ENCODE peak calls at places on chromosomes 7 and 10, in four cellular contexts. F is CD8-positive, alpha-beta T cell; S is psoas muscle; A is Karpas-422. Y is an unnamed sample.

GRCh38 chr7:7792089-7792488 is 73.7 kb upstream of the RPA3 start:
- DNase-seq in F (no peak), S (no peak), A (no peak), Y (no peak)

GRCh38 chr10:114242235-114242634 is 3.2 kb downstream of the VWA2 start:
- DNase-seq in F (no peak), S (no peak), A (no peak), Y (no peak)

GRCh38 chr10:106224676-106225075 is 939.8 kb downstream of the SORCS1 start:
- DNase-seq in F (no peak), S (no peak), A (no peak), Y (no peak)

GRCh38 chr7:35828817-35829216 is 28.0 kb downstream of the SEPTIN7 start:
- DNase-seq in F (no peak), S (no peak), A (no peak), Y (no peak)

GRCh38 chr7:139702313-139702731 is 75.5 kb downstream of the HIPK2 start:
- DNase-seq in F (no peak), S (no peak), A (no peak), Y (peak; percentile 37)

GRCh38 chr7:123797673-123798526 is 47.1 kb upstream of the HYAL4 start:
- DNase-seq in F (no peak), S (no peak), A (peak; percentile 63), Y (no peak)

GRCh38 chr7:83970081-83970480 is 224.5 kb downstream of the SEMA3A start:
- DNase-seq in F (no peak), S (no peak), A (no peak), Y (no peak)

GRCh38 chr7:73718438-73718881 is 1.0 kb downstream of the STX1A start:
- DNase-seq in F (no peak), S (no peak), A (no peak), Y (no peak)

GRCh38 chr10:120984221-120984620 is 133.1 kb downstream of the WDR11 start:
- DNase-seq in F (no peak), S (no peak), A (no peak), Y (no peak)

GRCh38 chr7:105032553-105033214 is 18.7 kb downstream of the KMT2E start:
- DNase-seq in F (no peak), S (no peak), A (no peak), Y (no peak)

GRCh38 chr7:27053153-27053552 is 42.6 kb downstream of the HOXA1 start:
- DNase-seq in F (no peak), S (no peak), A (no peak), Y (no peak)

GRCh38 chr10:1240341-1240775 is 184.2 kb downstream of the WDR37 start:
- DNase-seq in F (no peak), S (no peak), A (no peak), Y (no peak)

GRCh38 chr7:41967156-41967555 is 264.3 kb upstream of the INHBA start:
- DNase-seq in F (no peak), S (no peak), A (no peak), Y (no peak)

GRCh38 chr10:87761892-87762291 is 56.1 kb downstream of the ATAD1 start:
- DNase-seq in F (no peak), S (no peak), A (no peak), Y (no peak)

GRCh38 chr7:30936650-30937245 is 25.1 kb downstream of the AQP1 start:
- DNase-seq in F (no peak), S (no peak), A (no peak), Y (no peak)

GRCh38 chr10:84334806-84335205 is 6.4 kb downstream of the CCSER2 start:
- DNase-seq in F (no peak), S (no peak), A (no peak), Y (no peak)

GRCh38 chr7:151674161-151674920 is 154.6 kb upstream of the RHEB start:
- DNase-seq in F (no peak), S (no peak), A (no peak), Y (no peak)

GRCh38 chr7:155706376-155706775 is 61.9 kb downstream of the RBM33 start:
- DNase-seq in F (no peak), S (no peak), A (no peak), Y (no peak)

GRCh38 chr7:139725077-139725476 is 52.7 kb downstream of the HIPK2 start:
- DNase-seq in F (no peak), S (no peak), A (no peak), Y (no peak)

GRCh38 chr10:24299587-24300258 is 90.8 kb downstream of the KIAA1217 start:
- DNase-seq in F (no peak), S (no peak), A (no peak), Y (no peak)

GRCh38 chr7:9022456-9022855 is 589.0 kb downstream of the NXPH1 start:
- DNase-seq in F (no peak), S (no peak), A (no peak), Y (no peak)

GRCh38 chr7:28203498-28204240 is 23.1 kb upstream of the JAZF1 start:
- DNase-seq in F (no peak), S (no peak), A (no peak), Y (no peak)

GRCh38 chr7:103765891-103766290 is 223.6 kb downstream of the RELN start:
- DNase-seq in F (no peak), S (no peak), A (no peak), Y (no peak)

GRCh38 chr10:70943249-70943648 is 54.9 kb upstream of the PCBD1 start:
- DNase-seq in F (no peak), S (no peak), A (no peak), Y (no peak)
- H3K27ac ChIP-seq in F (no peak overlapping the region), S (no peak overlapping the region), A (no peak overlapping the region), Y (no peak overlapping the region)

DNA sequence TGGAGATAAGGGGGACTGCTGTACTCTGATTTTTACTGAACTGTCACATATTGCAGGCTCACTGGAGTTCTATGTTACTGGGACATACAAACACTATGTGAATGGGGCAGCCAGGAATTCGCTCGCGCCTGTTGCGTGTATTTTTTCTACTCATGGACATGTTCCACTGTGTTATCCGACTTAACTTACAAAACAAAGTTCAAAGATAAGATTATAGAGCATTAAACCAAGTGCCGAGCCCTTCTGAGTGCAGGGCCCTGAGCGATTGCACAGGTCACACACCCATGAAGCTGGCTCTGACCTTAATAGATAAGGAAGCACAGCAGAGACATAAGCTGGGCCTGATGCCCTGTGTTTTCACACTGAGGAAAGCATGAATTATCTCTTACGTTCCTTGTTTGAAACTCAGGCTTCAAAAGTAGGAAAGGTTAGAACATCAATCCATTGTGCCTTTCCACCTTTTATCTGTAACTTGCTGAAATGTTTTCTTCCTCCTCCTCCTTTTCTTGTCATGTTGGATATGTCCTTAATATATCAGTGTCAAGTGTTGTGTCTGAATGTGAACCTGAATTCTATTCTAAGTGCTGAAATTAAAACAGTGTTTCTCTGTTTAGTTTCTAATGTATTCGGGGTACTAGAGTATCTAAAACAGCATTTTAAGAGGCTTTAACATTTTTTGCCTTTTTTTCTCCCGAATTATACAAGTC is 273.8 kb downstream of the AUTS2 start:
- DNase-seq in F (no peak), S (no peak), A (no peak), Y (no peak)
- H3K27ac ChIP-seq in F (no peak overlapping the region), S (no peak overlapping the region), A (no peak overlapping the region), Y (no peak overlapping the region)

GRCh38 chr10:103171278-103171677 is 21.8 kb downstream of the NT5C2 start:
- DNase-seq in F (no peak), S (no peak), A (no peak), Y (no peak)
- H3K27ac ChIP-seq in F (no peak overlapping the region), S (peak overlapping the region; percentile 27), A (no peak overlapping the region), Y (no peak overlapping the region)

GRCh38 chr10:33291053-33291592 is 43.3 kb downstream of the NRP1 start:
- DNase-seq in F (no peak), S (no peak), A (no peak), Y (no peak)
- H3K27ac ChIP-seq in F (no peak overlapping the region), S (peak overlapping the region; percentile 47), A (no peak overlapping the region), Y (no peak overlapping the region)

GRCh38 chr10:107614939-107615665 is 450.6 kb upstream of the SORCS1 start:
- DNase-seq in F (no peak), S (no peak), A (no peak), Y (no peak)

GRCh38 chr10:107616463-107617131 is 452.1 kb upstream of the SORCS1 start:
- DNase-seq in F (no peak), S (no peak), A (no peak), Y (no peak)

GRCh38 chr10:107616031-107616430 is 451.5 kb upstream of the SORCS1 start:
- DNase-seq in F (no peak), S (no peak), A (no peak), Y (no peak)

GRCh38 chr10:107611101-107611500 is 446.6 kb upstream of the SORCS1 start:
- DNase-seq in F (no peak), S (no peak), A (no peak), Y (no peak)
- H3K27ac ChIP-seq in F (no peak overlapping the region), S (no peak overlapping the region), A (no peak overlapping the region), Y (no peak overlapping the region)

DNA sequence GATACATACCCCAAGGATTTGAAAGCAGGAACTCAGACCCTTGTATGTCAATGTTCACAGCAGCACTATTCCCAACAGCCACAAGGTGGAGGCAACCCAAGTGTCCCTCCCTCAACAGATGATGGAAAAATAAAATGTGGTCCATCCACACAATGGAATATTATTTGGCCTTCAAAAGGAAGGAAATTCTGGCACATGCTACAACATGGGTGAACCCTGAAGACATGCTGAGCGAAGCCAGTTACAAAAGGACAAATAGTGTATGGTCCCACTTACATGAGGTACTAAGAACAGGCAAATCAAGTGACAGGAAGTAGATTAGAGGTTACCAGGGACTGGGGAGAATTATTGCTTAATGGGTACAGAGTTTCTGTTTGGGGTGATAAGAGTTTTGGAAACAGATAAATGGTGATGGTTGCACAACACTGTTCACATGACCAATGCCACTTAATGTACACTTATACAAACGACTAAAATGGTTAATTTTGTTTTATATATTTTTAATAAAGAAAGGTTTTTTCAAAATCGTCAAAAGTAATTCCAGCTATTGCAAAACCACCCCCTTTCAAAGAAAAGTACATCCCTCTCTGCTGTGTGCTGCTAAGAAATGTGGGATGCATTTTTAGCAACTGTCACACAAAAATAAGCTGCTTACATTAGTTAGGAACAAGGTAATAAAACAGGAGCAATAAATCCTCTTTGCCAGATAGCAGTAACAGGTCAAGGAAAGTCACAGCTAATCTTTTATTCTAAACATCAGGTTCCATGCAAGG is 85.7 kb downstream of the GRB10 start:
- DNase-seq in F (no peak), S (no peak), A (no peak), Y (no peak)
- H3K27ac ChIP-seq in F (no peak overlapping the region), S (no peak overlapping the region), A (no peak overlapping the region), Y (peak overlapping the region; percentile 17)

DNA sequence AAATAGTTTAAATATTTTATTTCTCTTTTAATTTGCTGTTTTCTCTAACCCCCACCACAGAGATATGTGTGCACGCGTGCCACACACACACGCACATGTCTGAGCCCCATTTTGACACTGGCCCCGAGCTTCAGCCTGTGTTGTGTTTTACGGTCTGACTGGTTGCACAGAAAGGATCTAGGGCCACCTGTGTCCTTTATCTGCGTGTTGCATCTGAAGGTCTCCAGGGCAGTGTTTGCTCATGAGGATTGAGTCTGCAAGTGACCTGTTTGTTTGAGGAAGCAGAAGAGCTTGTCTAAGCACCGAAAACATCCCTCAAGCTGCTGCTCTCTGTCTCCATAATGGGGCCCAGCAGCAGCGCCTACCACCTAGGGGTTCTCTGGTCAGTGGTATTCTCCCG is 266.4 kb upstream of the LYZL1 start:
- DNase-seq in F (no peak), S (no peak), A (no peak), Y (no peak)
- H3K27ac ChIP-seq in F (no peak overlapping the region), S (no peak overlapping the region), A (no peak overlapping the region), Y (no peak overlapping the region)

GRCh38 chr10:51000164-51000563 is 74.1 kb upstream of the PRKG1 start:
- DNase-seq in F (no peak), S (no peak), A (no peak), Y (no peak)
- H3K27ac ChIP-seq in F (no peak overlapping the region), S (no peak overlapping the region), A (no peak overlapping the region), Y (no peak overlapping the region)

Y was measured in substantia nigra.